ENCODE peak calls at places on chromosomes 7 and 10, in nine cellular contexts. Z is adrenal gland; N is HS-5; Q is stimulated activated naive CD8-positive, alpha-beta T cell treated with anti-CD3 and anti-CD28 coated beads, Interleukin-15, Interleukin-2, amounts not matched to agents 100 U/mL and 50 U/mL, for 24 hours; M is A549; E is mammary epithelial cell; S is T-helper 2 cell; G is neural crest cell; F is stimulated activated CD4-positive, alpha-beta T cell treated with anti-CD3 and anti-CD28 coated beads, Interleukin-2, amount 100 ng/mL, for 48 hours. R is an unnamed sample.

GRCh38 chr7:78794101-78794500 is 659.4 kb downstream of the MAGI2 start:
- DNase-seq in E (no peak), F (no peak), Q (no peak), S (no peak), Z (no peak), M (no peak), N (no peak), G (no peak), R (no peak)

GRCh38 chr10:58662314-58662713 is 149.6 kb downstream of the BICC1 start:
- DNase-seq in M (peak; percentile 57), E (peak; percentile 90), F (no peak), Z (no peak), G (no peak), S (no peak), N (peak; percentile 86), Q (no peak), R (peak; percentile 88)

GRCh38 chr7:127730658-127731276 is 78.8 kb downstream of the SND1 start:
- DNase-seq in M (no peak), G (no peak), E (no peak), S (no peak), N (no peak), Z (no peak), Q (no peak), F (no peak), R (no peak)

GRCh38 chr7:22156205-22156604 is 200.7 kb downstream of the RAPGEF5 start:
- DNase-seq in G (no peak), N (peak; percentile 82), Q (no peak), S (no peak), M (peak; percentile 25), E (peak; percentile 83), Z (no peak), F (no peak), R (peak; percentile 80)

GRCh38 chr10:74417397-74417796 is 266.4 kb downstream of the ADK start:
- DNase-seq in E (no peak), G (no peak), F (no peak), M (no peak), Q (no peak), Z (no peak), N (no peak), S (no peak), R (no peak)

GRCh38 chr7:47941136-47941844 is 7.0 kb downstream of the PKD1L1 start:
- DNase-seq in F (no peak), Q (no peak), M (no peak), N (peak; percentile 84), E (peak; percentile 66), G (no peak), Z (peak; percentile 69), S (no peak), R (peak; percentile 83)

GRCh38 chr10:75708060-75708459 is 276.6 kb downstream of the LRMDA start:
- DNase-seq in Z (no peak), M (no peak), S (no peak), E (no peak), Q (no peak), N (no peak), F (no peak), G (no peak), R (no peak)

GRCh38 chr7:2100278-2101205 is 132.2 kb downstream of the MAD1L1 start:
- DNase-seq in F (no peak), Q (peak; percentile 43), Z (peak; percentile 52), E (no peak), M (no peak), S (no peak), G (no peak), N (no peak), R (peak; percentile 20)

GRCh38 chr7:156073366-156074052 is 261.2 kb upstream of the SHH start:
- DNase-seq in Q (no peak), N (no peak), E (no peak), Z (no peak), F (no peak), S (no peak), M (no peak), G (no peak), R (no peak)

GRCh38 chr10:62333135-62333889 is 40.9 kb upstream of the ZNF365 start:
- DNase-seq in E (no peak), Z (no peak), G (no peak), Q (no peak), N (no peak), M (no peak), F (no peak), S (no peak), R (no peak)

GRCh38 chr10:92822964-92823363 is 25.4 kb upstream of the EXOC6 start:
- DNase-seq in S (no peak), F (no peak), Z (no peak), M (no peak), N (no peak), G (no peak), Q (no peak), E (no peak), R (no peak)

GRCh38 chr7:7099584-7100014 is 82.7 kb upstream of the C1GALT1 start:
- DNase-seq in N (peak; percentile 99), G (peak; percentile 18), Q (no peak), S (no peak), M (peak; percentile 28), Z (peak; percentile 94), F (no peak), E (peak; percentile 89), R (peak; percentile 99)

GRCh38 chr10:91901784-91902677 is 7.3 kb downstream of the FGFBP3 start:
- DNase-seq in M (peak; percentile 45), Z (peak; percentile 51), F (peak; percentile 47), E (peak; percentile 92), G (no peak), S (peak; percentile 31), N (peak; percentile 92), Q (peak; percentile 54), R (peak; percentile 89)

GRCh38 chr10:33661580-33662269 is 327.3 kb upstream of the NRP1 start:
- DNase-seq in E (peak; percentile 66), Z (peak; percentile 75), S (no peak), F (no peak), G (peak; percentile 3), M (peak; percentile 42), N (no peak), Q (no peak), R (peak; percentile 9)

GRCh38 chr7:127891144-127891543 is 140.1 kb downstream of the LRRC4 start:
- DNase-seq in G (no peak), N (no peak), E (no peak), S (no peak), Z (no peak), F (no peak), Q (no peak), M (no peak), R (no peak)

GRCh38 chr7:41688012-41688625 is 14.8 kb downstream of the INHBA start:
- DNase-seq in M (no peak), S (no peak), F (no peak), Q (no peak), E (no peak), G (no peak), Z (no peak), N (no peak), R (peak; percentile 41)

GRCh38 chr7:36021367-36021766 is 131.7 kb upstream of the EEPD1 start:
- DNase-seq in M (no peak), F (no peak), Q (peak; percentile 22), Z (no peak), S (no peak), E (no peak), N (no peak), G (no peak), R (no peak)

GRCh38 chr7:82699773-82700186 is 256.2 kb upstream of the CACNA2D1 start:
- DNase-seq in G (no peak), M (no peak), F (no peak), Q (no peak), N (peak; percentile 14), S (no peak), Z (no peak), E (peak; percentile 89), R (peak; percentile 89)

GRCh38 chr10:1089017-1089689 is 33.0 kb downstream of the WDR37 start:
- DNase-seq in S (no peak), G (no peak), F (no peak), Q (no peak), E (no peak), M (no peak), N (no peak), Z (no peak), R (no peak)

GRCh38 chr7:1225462-1226154 is 7.1 kb upstream of the UNCX start:
- DNase-seq in G (no peak), N (no peak), E (no peak), F (peak; percentile 46), M (peak; percentile 72), Q (peak; percentile 71), Z (no peak), S (peak; percentile 16), R (no peak)

GRCh38 chr7:387132-388022 is 97.4 kb downstream of the FOXL3 start:
- DNase-seq in Q (no peak), F (no peak), S (no peak), E (no peak), N (no peak), G (no peak), M (no peak), Z (no peak), R (no peak)

GRCh38 chr10:116688241-116688711 is 54.1 kb downstream of the HSPA12A start:
- DNase-seq in Q (no peak), N (peak; percentile 18), F (no peak), S (no peak), E (peak; percentile 15), Z (no peak), M (no peak), G (no peak), R (peak; percentile 82)

GRCh38 chr7:44372560-44373417 is 47.4 kb upstream of the CAMK2B start:
- DNase-seq in E (no peak), M (no peak), F (no peak), Z (no peak), G (no peak), S (no peak), Q (no peak), N (peak; percentile 68), R (no peak)

GRCh38 chr7:103989785-103990775 is 622 bp upstream of the RELN start:
- DNase-seq in E (peak; percentile 4), S (no peak), M (peak; percentile 3), F (no peak), Q (peak; percentile 19), N (no peak), Z (no peak), G (peak; percentile 26), R (peak; percentile 27)

GRCh38 chr10:72027498-72027897 is 60.9 kb downstream of the SPOCK2 start:
- DNase-seq in Z (no peak), E (no peak), F (no peak), M (no peak), S (no peak), Q (no peak), G (no peak), N (no peak), R (no peak)

GRCh38 chr7:96236198-96237039 is 85.5 kb downstream of the SLC25A13 start:
- DNase-seq in F (no peak), Z (peak; percentile 72), M (no peak), Q (no peak), G (no peak), N (peak; percentile 6), E (peak; percentile 35), S (no peak), R (peak; percentile 87)

GRCh38 chr10:55628260-55628701 is 732.8 kb downstream of the ZWINT start:
- DNase-seq in Z (peak; percentile 79), G (peak; percentile 34), E (no peak), N (no peak), S (no peak), Q (no peak), F (no peak), M (no peak), R (peak; percentile 1)

GRCh38 chr7:25707733-25708132 is 444.3 kb upstream of the NFE2L3 start:
- DNase-seq in Z (no peak), N (peak; percentile 33), E (no peak), S (no peak), F (no peak), Q (no peak), G (no peak), M (no peak), R (peak; percentile 34)

GRCh38 chr10:82378146-82378545 is 503.2 kb downstream of the NRG3 start:
- DNase-seq in E (peak; percentile 59), M (no peak), Q (no peak), F (no peak), Z (peak; percentile 75), N (peak; percentile 35), S (no peak), G (no peak), R (peak; percentile 75)

GRCh38 chr7:18960735-18961134 is 156.7 kb downstream of the TWIST1 start:
- DNase-seq in S (no peak), Z (no peak), E (no peak), G (no peak), Q (no peak), M (no peak), F (no peak), N (no peak), R (no peak)

GRCh38 chr10:21516270-21517131 is 9.0 kb downstream of the SKIDA1 start:
- DNase-seq in S (peak; percentile 24), Q (peak; percentile 44), G (no peak), F (peak; percentile 25), E (peak; percentile 56), M (no peak), Z (peak; percentile 82), N (no peak), R (peak; percentile 72)

R was measured in kidney tubule cell.